ENCODE peak calls at places on chromosomes 1 and 21, in eight cellular contexts. D, C, Z, M, R, T, Q and S are unnamed samples.

GRCh38 chr1:232634086-232634485 is 4.2 kb upstream of the SIPA1L2 start:
- DNase-seq in D (no peak), C (no peak), Z (no peak), M (no peak), R (no peak), T (peak), Q (no peak), S (no peak)

GRCh38 chr1:205907794-205908193 is 35.5 kb downstream of the SLC26A9 start:
- DNase-seq in D (peak), C (no peak), Z (peak), M (no peak), R (no peak), T (no peak), Q (no peak), S (no peak)

GRCh38 chr1:40090652-40091355 is 6.2 kb downstream of the PPT1 start:
- DNase-seq in D (no peak), C (no peak), Z (no peak), M (no peak), R (no peak), T (no peak), Q (no peak), S (no peak)

GRCh38 chr21:17370263-17370662 is 142.6 kb upstream of the CXADR start:
- DNase-seq in D (no peak), C (no peak), Z (no peak), M (no peak), R (no peak), T (no peak), Q (no peak), S (no peak)

GRCh38 chr1:24963099-24963872 is 33.2 kb upstream of the RUNX3 start:
- DNase-seq in D (no peak), C (no peak), Z (no peak), M (no peak), R (no peak), T (no peak), Q (no peak), S (no peak)

GRCh38 chr1:84995484-84996334 is 1.2 kb downstream of the MCOLN2 start:
- DNase-seq in D (no peak), C (peak), Z (no peak), M (no peak), R (no peak), T (no peak), Q (no peak), S (no peak)

GRCh38 chr1:42529724-42530161 is 66.7 kb downstream of the CCDC30 start:
- DNase-seq in D (peak), C (no peak), Z (no peak), M (no peak), R (no peak), T (no peak), Q (no peak), S (no peak)

GRCh38 chr1:200793677-200794076 is 55.0 kb downstream of the CAMSAP2 start:
- DNase-seq in D (no peak), C (no peak), Z (no peak), M (no peak), R (no peak), T (no peak), Q (no peak), S (no peak)

GRCh38 chr1:108016451-108016920 is 51.5 kb upstream of the VAV3 start:
- DNase-seq in D (peak), C (no peak), Z (no peak), M (no peak), R (peak), T (no peak), Q (no peak), S (no peak)

GRCh38 chr1:160363951-160364350 is 2.9 kb upstream of the NHLH1 start:
- DNase-seq in D (no peak), C (no peak), Z (no peak), M (no peak), R (no peak), T (no peak), Q (no peak), S (no peak)

GRCh38 chr1:109498161-109498801 is 4.4 kb downstream of the CYB561D1 start:
- DNase-seq in D (peak), C (no peak), Z (peak), M (no peak), R (no peak), T (no peak), Q (no peak), S (no peak)

GRCh38 chr1:58779837-58780585 is 3.8 kb downstream of the JUN start:
- DNase-seq in D (peak), C (no peak), Z (no peak), M (no peak), R (peak), T (peak), Q (no peak), S (no peak)

GRCh38 chr1:226638001-226638601 is 89.5 kb downstream of the STUM start:
- DNase-seq in D (no peak), C (no peak), Z (no peak), M (peak), R (no peak), T (peak), Q (no peak), S (peak)

GRCh38 chr1:28915036-28915895 is 897 bp downstream of the EPB41 start:
- DNase-seq in D (no peak), C (peak), Z (peak), M (peak), R (no peak), T (no peak), Q (no peak), S (peak)

GRCh38 chr1:235513495-235514366 is 9.5 kb upstream of the B3GALNT2 start:
- DNase-seq in D (peak), C (peak), Z (no peak), M (no peak), R (peak), T (no peak), Q (no peak), S (no peak)

GRCh38 chr1:53656062-53656915 is 82.7 kb downstream of the GLIS1 start:
- DNase-seq in D (peak), C (no peak), Z (no peak), M (peak), R (no peak), T (no peak), Q (no peak), S (peak)

GRCh38 chr1:17066530-17067426 is 12.9 kb upstream of the SDHB start:
- DNase-seq in D (no peak), C (no peak), Z (no peak), M (no peak), R (no peak), T (no peak), Q (no peak), S (no peak)

GRCh38 chr1:232555581-232556189 is 74.2 kb downstream of the SIPA1L2 start:
- DNase-seq in D (no peak), C (no peak), Z (no peak), M (no peak), R (no peak), T (no peak), Q (no peak), S (no peak)

GRCh38 chr1:115218034-115218405 is 120.0 kb downstream of the NGF start:
- DNase-seq in D (no peak), C (no peak), Z (no peak), M (no peak), R (no peak), T (no peak), Q (no peak), S (no peak)

GRCh38 chr21:37153935-37154350 is 80.9 kb downstream of the TTC3 start:
- DNase-seq in D (no peak), C (no peak), Z (no peak), M (no peak), R (peak), T (no peak), Q (no peak), S (no peak)

GRCh38 chr1:209625205-209625549 is 27.0 kb downstream of the LAMB3 start:
- DNase-seq in D (no peak), C (no peak), Z (no peak), M (no peak), R (peak), T (peak), Q (no peak), S (no peak)

GRCh38 chr1:6912507-6912906 is 127.3 kb downstream of the CAMTA1 start:
- DNase-seq in D (no peak), C (no peak), Z (no peak), M (no peak), R (no peak), T (no peak), Q (no peak), S (no peak)

GRCh38 chr1:57341721-57342120 is 82.1 kb downstream of the DAB1 start:
- DNase-seq in D (no peak), C (no peak), Z (no peak), M (no peak), R (no peak), T (no peak), Q (no peak), S (no peak)

GRCh38 chr1:41739061-41739955 is 179.4 kb downstream of the HIVEP3 start:
- DNase-seq in D (peak), C (peak), Z (no peak), M (peak), R (peak), T (peak), Q (peak), S (no peak)

GRCh38 chr1:907611-908451 is 15.9 kb upstream of the SAMD11 start:
- DNase-seq in D (no peak), C (no peak), Z (peak), M (peak), R (no peak), T (no peak), Q (peak), S (no peak)

GRCh38 chr1:61081135-61081636 is 1.2 kb upstream of the NFIA start:
- DNase-seq in D (no peak), C (no peak), Z (no peak), M (no peak), R (no peak), T (no peak), Q (no peak), S (no peak)

GRCh38 chr1:146021622-146022402 is at the start of gene HJV:
- DNase-seq in D (no peak), C (no peak), Z (no peak), M (peak), R (peak), T (no peak), Q (no peak), S (no peak)

GRCh38 chr1:198778049-198778448 is 139.2 kb downstream of the PTPRC start:
- DNase-seq in D (peak), C (no peak), Z (no peak), M (no peak), R (no peak), T (no peak), Q (no peak), S (no peak)

GRCh38 chr1:29319300-29320110 is 83.2 kb downstream of the PTPRU start:
- DNase-seq in D (no peak), C (no peak), Z (no peak), M (no peak), R (no peak), T (no peak), Q (no peak), S (no peak)

GRCh38 chr1:205948000-205948399 is 4.7 kb upstream of the SLC26A9 start:
- DNase-seq in D (no peak), C (no peak), Z (no peak), M (no peak), R (no peak), T (no peak), Q (no peak), S (no peak)

GRCh38 chr1:108824051-108824450 is 32.8 kb downstream of the AKNAD1 start:
- DNase-seq in D (no peak), C (no peak), Z (no peak), M (no peak), R (no peak), T (no peak), Q (no peak), S (no peak)

GRCh38 chr21:17667256-17667655 is 54.6 kb upstream of the BTG3 start:
- DNase-seq in D (no peak), C (no peak), Z (no peak), M (no peak), R (no peak), T (no peak), Q (no peak), S (no peak)

GRCh38 chr1:245791410-245792312 is 636.9 kb downstream of the KIF26B start:
- DNase-seq in D (no peak), C (no peak), Z (no peak), M (no peak), R (peak), T (no peak), Q (no peak), S (no peak)

GRCh38 chr1:80961464-80962190 is 839.1 kb upstream of the ADGRL2 start:
- DNase-seq in D (no peak), C (no peak), Z (no peak), M (no peak), R (no peak), T (no peak), Q (no peak), S (no peak)

GRCh38 chr1:118077331-118078055 is 107.5 kb downstream of the SPAG17 start:
- DNase-seq in D (peak), C (no peak), Z (no peak), M (no peak), R (no peak), T (no peak), Q (no peak), S (no peak)

DNA sequence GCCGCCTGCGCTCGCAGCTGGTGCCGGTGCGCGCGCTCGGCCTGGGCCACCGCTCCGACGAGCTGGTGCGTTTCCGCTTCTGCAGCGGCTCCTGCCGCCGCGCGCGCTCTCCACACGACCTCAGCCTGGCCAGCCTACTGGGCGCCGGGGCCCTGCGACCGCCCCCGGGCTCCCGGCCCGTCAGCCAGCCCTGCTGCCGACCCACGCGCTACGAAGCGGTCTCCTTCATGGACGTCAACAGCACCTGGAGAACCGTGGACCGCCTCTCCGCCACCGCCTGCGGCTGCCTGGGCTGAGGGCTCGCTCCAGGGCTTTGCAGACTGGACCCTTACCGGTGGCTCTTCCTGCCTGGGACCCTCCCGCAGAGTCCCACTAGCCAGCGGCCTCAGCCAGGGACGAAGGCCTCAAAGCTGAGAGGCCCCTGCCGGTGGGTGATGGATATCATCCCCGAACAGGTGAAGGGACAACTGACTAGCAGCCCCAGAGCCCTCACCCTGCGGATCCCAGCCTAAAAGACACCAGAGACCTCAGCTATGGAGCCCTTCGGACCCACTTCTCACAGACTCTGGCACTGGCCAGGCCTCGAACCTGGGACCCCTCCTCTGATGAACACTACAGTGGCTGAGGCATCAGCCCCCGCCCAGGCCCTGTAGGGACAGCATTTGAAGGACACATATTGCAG is 3.0 kb downstream of the ARTN start:
- DNase-seq in D (no peak), C (peak), Z (peak), M (no peak), R (no peak), T (peak), Q (no peak), S (no peak)
- TF ChIP-seq CTCF in D (peak), C (peak), Z (peak), M (no peak), R (no peak), T (no peak), Q (no peak), S (peak)

GRCh38 chr1:177936016-177936415 is 33.8 kb downstream of the SEC16B start:
- DNase-seq in D (no peak), C (no peak), Z (no peak), M (no peak), R (no peak), T (no peak), Q (no peak), S (no peak)
- TF ChIP-seq CTCF in D (no peak), C (no peak), Z (no peak), M (no peak), R (no peak), T (no peak), Q (no peak), S (no peak)

DNA sequence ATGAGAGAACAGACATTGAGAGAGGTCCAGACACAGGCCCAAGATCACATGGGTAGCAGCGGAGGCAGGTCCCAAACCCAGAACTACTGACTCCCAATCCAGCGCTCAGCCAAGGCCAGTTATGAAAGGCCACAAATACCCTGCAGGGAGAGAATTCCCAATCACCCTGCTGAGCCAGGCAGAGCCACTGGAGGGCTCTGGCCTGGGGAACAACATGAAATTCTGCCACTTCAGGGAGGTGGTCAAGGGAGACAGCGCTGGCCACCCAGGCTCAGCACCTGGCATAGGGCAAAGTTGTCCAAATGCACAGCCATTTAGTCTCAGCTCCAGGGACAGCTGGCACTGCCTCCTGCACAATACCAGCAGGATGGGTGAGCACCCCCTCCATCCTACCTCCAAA is 27.5 kb downstream of the SLC9A1 start:
- DNase-seq in D (no peak), C (no peak), Z (no peak), M (no peak), R (no peak), T (no peak), Q (no peak), S (no peak)
- TF ChIP-seq CTCF in D (peak), C (no peak), Z (no peak), M (no peak), R (peak), T (peak), Q (no peak), S (peak)

GRCh38 chr1:15152318-15153183 is 996 bp upstream of the TMEM51 start:
- DNase-seq in D (peak), C (peak), Z (peak), M (peak), R (peak), T (peak), Q (peak), S (no peak)
- TF ChIP-seq CTCF in D (peak), C (peak), Z (no peak), M (no peak), R (peak), T (peak), Q (no peak), S (peak)